ENCODE peak calls at places on chromosomes 3 and 15, in nine cellular contexts. O, N, K, C, T, J, V, I and M are unnamed samples.

GRCh38 chr15:80777137-80777536 is 2.0 kb upstream of the CEMIP start:
- DNase-seq in N (no peak), C (peak), J (no peak), K (no peak), I (no peak), V (no peak), T (no peak), O (no peak), M (peak)

GRCh38 chr15:76327191-76328105 is 9.1 kb upstream of the ISL2 start:
- DNase-seq in V (no peak), K (no peak), J (no peak), N (peak), C (peak), T (peak), I (no peak), O (no peak), M (peak)

GRCh38 chr3:128794788-128795649 is 69.0 kb downstream of the RAB7A start:
- DNase-seq in T (peak), N (peak), K (peak), V (peak), C (peak), J (peak), I (peak), O (peak), M (peak)

GRCh38 chr15:81152799-81153198 is 18.7 kb downstream of the CFAP161 start:
- DNase-seq in T (peak), J (no peak), C (no peak), K (no peak), N (no peak), V (no peak), O (no peak), I (no peak), M (peak)

GRCh38 chr15:29676961-29677402 is 145.3 kb downstream of the TJP1 start:
- DNase-seq in C (peak), J (no peak), O (no peak), N (peak), I (no peak), V (no peak), T (peak), K (no peak), M (no peak)

GRCh38 chr3:49602877-49603411 is 48.7 kb downstream of the BSN start:
- DNase-seq in I (peak), K (no peak), N (no peak), C (no peak), J (no peak), V (peak), O (no peak), T (no peak), M (peak)

GRCh38 chr3:39990532-39990931 is 181.1 kb downstream of the MYRIP start:
- DNase-seq in C (peak), J (peak), N (peak), O (peak), T (peak), I (peak), K (peak), V (peak), M (peak)

GRCh38 chr15:59611277-59612260 is at the start of gene GCNT3:
- DNase-seq in C (peak), K (no peak), V (no peak), O (no peak), I (no peak), N (peak), J (peak), T (peak), M (peak)

GRCh38 chr3:105965384-105965783 is 96.6 kb upstream of the CBLB start:
- DNase-seq in K (no peak), I (no peak), C (peak), V (no peak), N (no peak), O (no peak), J (no peak), T (no peak), M (no peak)

GRCh38 chr15:45891766-45892165 is 256.9 kb downstream of the SQOR start:
- DNase-seq in I (no peak), V (no peak), N (no peak), K (no peak), C (peak), J (no peak), T (no peak), O (peak), M (no peak)

GRCh38 chr15:73345658-73346057 is 23.1 kb downstream of the HCN4 start:
- DNase-seq in T (no peak), N (no peak), I (no peak), O (no peak), K (no peak), C (no peak), J (no peak), V (no peak), M (no peak)

GRCh38 chr15:44535509-44536297 is 1.2 kb upstream of the EIF3J start:
- DNase-seq in T (peak), K (peak), C (no peak), O (no peak), N (no peak), J (peak), I (no peak), V (peak), M (peak)

GRCh38 chr3:5444253-5444652 is 256.7 kb downstream of the EDEM1 start:
- DNase-seq in K (no peak), N (no peak), V (no peak), I (no peak), J (no peak), T (no peak), C (no peak), O (no peak), M (no peak)

GRCh38 chr15:94105760-94106159 is 125.6 kb upstream of the MCTP2 start:
- DNase-seq in I (no peak), O (no peak), N (no peak), T (no peak), V (no peak), K (no peak), J (peak), C (no peak), M (no peak)

GRCh38 chr15:24772709-24773373 is 97.3 kb downstream of the NPAP1 start:
- DNase-seq in I (no peak), J (no peak), T (peak), O (peak), C (no peak), K (peak), V (peak), N (no peak), M (peak)

GRCh38 chr15:87846746-87847145 is 409.8 kb downstream of the NTRK3 start:
- DNase-seq in K (no peak), T (no peak), I (no peak), O (no peak), C (no peak), V (no peak), N (no peak), J (no peak), M (no peak)

GRCh38 chr15:40388941-40389823 is 6.7 kb downstream of the KNSTRN start:
- DNase-seq in I (no peak), T (no peak), N (no peak), V (no peak), O (no peak), C (no peak), J (no peak), K (no peak), M (no peak)

GRCh38 chr3:138493804-138494606 is 59.6 kb downstream of the ESYT3 start:
- DNase-seq in K (no peak), N (peak), J (no peak), V (no peak), O (no peak), C (peak), T (peak), I (no peak), M (peak)

GRCh38 chr3:101509811-101510210 is 3.2 kb downstream of the SENP7 start:
- DNase-seq in K (no peak), N (no peak), T (no peak), C (no peak), V (no peak), I (no peak), O (no peak), J (no peak), M (peak)

GRCh38 chr3:132342183-132342582 is 25.0 kb downstream of the ACP3 start:
- DNase-seq in K (no peak), C (no peak), J (no peak), I (peak), O (no peak), N (no peak), T (no peak), V (no peak), M (no peak)

GRCh38 chr15:78047631-78048409 is 29.7 kb downstream of the TBC1D2B start:
- DNase-seq in N (no peak), V (no peak), C (peak), K (no peak), T (no peak), O (peak), J (no peak), I (no peak), M (no peak)

GRCh38 chr3:64223809-64224570 is 1.3 kb downstream of the PRICKLE2 start:
- DNase-seq in C (no peak), I (no peak), J (no peak), T (no peak), V (no peak), N (no peak), K (no peak), O (peak), M (no peak)

GRCh38 chr15:31953573-31953972 is 76.7 kb upstream of the CHRNA7 start:
- DNase-seq in O (no peak), C (no peak), T (no peak), N (no peak), J (no peak), V (no peak), K (no peak), I (no peak), M (no peak)

GRCh38 chr15:58731756-58732535 is 17.6 kb downstream of the ADAM10 start:
- DNase-seq in C (peak), J (no peak), I (no peak), K (peak), V (no peak), T (peak), N (peak), O (no peak), M (peak)

GRCh38 chr15:70100495-70101331 is 3.0 kb upstream of the TLE3 start:
- DNase-seq in O (no peak), V (peak), C (no peak), J (peak), N (no peak), T (peak), I (peak), K (peak), M (no peak)

GRCh38 chr15:66866651-66867050 is 164.6 kb downstream of the SMAD6 start:
- DNase-seq in I (no peak), C (no peak), J (no peak), O (no peak), K (no peak), V (no peak), T (no peak), N (no peak), M (no peak)

GRCh38 chr15:75036269-75036668 is 12.9 kb downstream of the PPCDC start:
- DNase-seq in C (peak), K (peak), T (no peak), V (no peak), N (peak), O (no peak), I (peak), J (peak), M (peak)

GRCh38 chr15:48888209-48888608 is 10.3 kb downstream of the EID1 start:
- DNase-seq in O (no peak), J (no peak), I (no peak), C (no peak), T (no peak), V (peak), N (no peak), K (no peak), M (no peak)

GRCh38 chr15:52287114-52287513 is 8.5 kb downstream of the MYO5C start:
- DNase-seq in I (no peak), T (no peak), C (no peak), N (no peak), J (no peak), K (no peak), V (no peak), O (no peak), M (peak)